ENCODE peak calls at places on chromosomes 1 and 21, in nine cellular contexts. One of them, this sample, is unnamed.

GRCh38 chr1:208557695-208558094 is 313.5 kb upstream of the PLXNA2 start:
- DNase-seq in A549: no peak
- DNase-seq in IMR-90: no peak
- DNase-seq in fibroblast of mammary gland: no peak
- DNase-seq in epithelial cell of esophagus: no peak
- DNase-seq in foreskin keratinocyte: no peak
- DNase-seq in uterus: no peak
- DNase-seq in fibroblast of the aortic adventitia: no peak
- DNase-seq in HL-60: no peak
- DNase-seq in this sample: no peak

GRCh38 chr1:43834280-43835140 is 99.1 kb upstream of the ARTN start:
- DNase-seq in A549: no peak
- DNase-seq in IMR-90: no peak
- DNase-seq in fibroblast of mammary gland: peak
- DNase-seq in epithelial cell of esophagus: peak
- DNase-seq in foreskin keratinocyte: peak
- DNase-seq in uterus: no peak
- DNase-seq in fibroblast of the aortic adventitia: peak
- DNase-seq in HL-60: peak
- DNase-seq in this sample: no peak

GRCh38 chr1:159999204-159999603 is 32.6 kb downstream of the PIGM start:
- DNase-seq in A549: no peak
- DNase-seq in IMR-90: no peak
- DNase-seq in fibroblast of mammary gland: peak
- DNase-seq in epithelial cell of esophagus: peak
- DNase-seq in foreskin keratinocyte: peak
- DNase-seq in uterus: no peak
- DNase-seq in fibroblast of the aortic adventitia: peak
- DNase-seq in HL-60: no peak
- DNase-seq in this sample: no peak

GRCh38 chr1:53244126-53244525 is 5.8 kb upstream of the MAGOH start:
- DNase-seq in A549: no peak
- DNase-seq in IMR-90: no peak
- DNase-seq in fibroblast of mammary gland: no peak
- DNase-seq in epithelial cell of esophagus: no peak
- DNase-seq in foreskin keratinocyte: no peak
- DNase-seq in uterus: no peak
- DNase-seq in fibroblast of the aortic adventitia: no peak
- DNase-seq in HL-60: no peak
- DNase-seq in this sample: no peak

GRCh38 chr1:234731371-234732085 is 121.5 kb upstream of the IRF2BP2 start:
- DNase-seq in A549: peak
- DNase-seq in IMR-90: peak
- DNase-seq in fibroblast of mammary gland: peak
- DNase-seq in epithelial cell of esophagus: peak
- DNase-seq in foreskin keratinocyte: peak
- DNase-seq in uterus: no peak
- DNase-seq in fibroblast of the aortic adventitia: peak
- DNase-seq in HL-60: no peak
- DNase-seq in this sample: peak

GRCh38 chr1:203055166-203055799 is 29.0 kb downstream of the PPFIA4 start:
- DNase-seq in A549: peak
- DNase-seq in IMR-90: no peak
- DNase-seq in fibroblast of mammary gland: no peak
- DNase-seq in epithelial cell of esophagus: no peak
- DNase-seq in foreskin keratinocyte: no peak
- DNase-seq in uterus: no peak
- DNase-seq in fibroblast of the aortic adventitia: no peak
- DNase-seq in HL-60: no peak
- DNase-seq in this sample: no peak

GRCh38 chr21:31173881-31174555 is 135.7 kb upstream of the KRTAP19-8 start:
- DNase-seq in A549: no peak
- DNase-seq in IMR-90: no peak
- DNase-seq in fibroblast of mammary gland: no peak
- DNase-seq in epithelial cell of esophagus: no peak
- DNase-seq in foreskin keratinocyte: no peak
- DNase-seq in uterus: no peak
- DNase-seq in fibroblast of the aortic adventitia: no peak
- DNase-seq in HL-60: no peak
- DNase-seq in this sample: no peak

GRCh38 chr1:49351744-49352143 is 575.1 kb upstream of the BEND5 start:
- DNase-seq in A549: no peak
- DNase-seq in IMR-90: no peak
- DNase-seq in fibroblast of mammary gland: peak
- DNase-seq in epithelial cell of esophagus: peak
- DNase-seq in foreskin keratinocyte: peak
- DNase-seq in uterus: no peak
- DNase-seq in fibroblast of the aortic adventitia: no peak
- DNase-seq in HL-60: no peak
- DNase-seq in this sample: no peak

DNA sequence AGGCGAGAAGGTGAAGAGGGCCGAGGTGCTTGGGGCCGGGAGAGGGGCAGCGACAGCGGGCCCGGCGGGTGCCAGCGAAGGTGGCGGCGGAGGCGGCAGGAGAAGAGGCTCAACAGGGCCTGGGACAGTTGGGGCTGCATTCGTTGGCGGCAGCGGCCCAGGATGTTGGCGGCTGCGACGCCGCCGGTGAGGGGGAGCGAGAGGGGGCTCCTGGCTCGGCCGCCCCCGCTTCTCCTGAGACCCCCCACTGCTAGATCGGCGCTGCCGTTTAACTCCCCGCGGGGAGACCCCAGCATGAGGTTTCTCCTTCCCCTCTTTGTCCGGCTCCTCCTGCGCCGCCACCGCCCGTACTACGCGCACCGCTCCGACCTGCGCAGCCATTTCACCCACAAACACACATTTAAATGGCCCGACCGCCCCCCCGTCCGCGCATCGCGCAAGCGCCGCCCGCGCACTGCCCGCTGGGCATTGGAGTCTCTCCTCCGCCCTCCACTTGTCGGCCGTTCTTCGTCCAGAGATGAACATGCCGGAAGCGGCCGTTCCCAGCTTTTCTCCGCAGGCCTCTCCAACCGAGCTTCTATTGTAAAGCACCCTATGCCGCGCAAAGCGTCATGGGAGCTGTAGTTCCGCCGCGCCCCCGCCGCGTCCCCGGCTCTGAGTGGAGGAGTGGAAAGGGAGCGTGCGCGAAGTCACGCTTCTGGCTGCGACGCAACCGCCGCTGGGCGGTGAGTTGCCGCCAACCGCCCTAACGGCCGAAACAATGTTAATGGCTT is at the start of gene RSBN1:
- DNase-seq in A549: peak
- DNase-seq in IMR-90: peak
- DNase-seq in fibroblast of mammary gland: peak
- DNase-seq in epithelial cell of esophagus: peak
- DNase-seq in foreskin keratinocyte: peak
- DNase-seq in uterus: peak
- DNase-seq in fibroblast of the aortic adventitia: peak
- DNase-seq in HL-60: peak
- DNase-seq in this sample: peak
- TF ChIP-seq CTCF in A549: no peak
- TF ChIP-seq CTCF in IMR-90: no peak
- TF ChIP-seq CTCF in fibroblast of mammary gland: no peak
- TF ChIP-seq CTCF in epithelial cell of esophagus: peak
- TF ChIP-seq CTCF in foreskin keratinocyte: peak
- TF ChIP-seq CTCF in uterus: peak
- TF ChIP-seq CTCF in fibroblast of the aortic adventitia: peak
- TF ChIP-seq CTCF in HL-60: no peak
- TF ChIP-seq CTCF in this sample: no peak

GRCh38 chr21:33132054-33132453 is 62.1 kb downstream of the OLIG1 start:
- DNase-seq in A549: no peak
- DNase-seq in IMR-90: no peak
- DNase-seq in fibroblast of mammary gland: no peak
- DNase-seq in epithelial cell of esophagus: peak
- DNase-seq in foreskin keratinocyte: no peak
- DNase-seq in uterus: no peak
- DNase-seq in fibroblast of the aortic adventitia: no peak
- DNase-seq in HL-60: no peak
- DNase-seq in this sample: no peak
- TF ChIP-seq CTCF in A549: peak
- TF ChIP-seq CTCF in IMR-90: no peak
- TF ChIP-seq CTCF in fibroblast of mammary gland: peak
- TF ChIP-seq CTCF in epithelial cell of esophagus: peak
- TF ChIP-seq CTCF in foreskin keratinocyte: peak
- TF ChIP-seq CTCF in uterus: no peak
- TF ChIP-seq CTCF in fibroblast of the aortic adventitia: peak
- TF ChIP-seq CTCF in HL-60: no peak
- TF ChIP-seq CTCF in this sample: peak

DNA sequence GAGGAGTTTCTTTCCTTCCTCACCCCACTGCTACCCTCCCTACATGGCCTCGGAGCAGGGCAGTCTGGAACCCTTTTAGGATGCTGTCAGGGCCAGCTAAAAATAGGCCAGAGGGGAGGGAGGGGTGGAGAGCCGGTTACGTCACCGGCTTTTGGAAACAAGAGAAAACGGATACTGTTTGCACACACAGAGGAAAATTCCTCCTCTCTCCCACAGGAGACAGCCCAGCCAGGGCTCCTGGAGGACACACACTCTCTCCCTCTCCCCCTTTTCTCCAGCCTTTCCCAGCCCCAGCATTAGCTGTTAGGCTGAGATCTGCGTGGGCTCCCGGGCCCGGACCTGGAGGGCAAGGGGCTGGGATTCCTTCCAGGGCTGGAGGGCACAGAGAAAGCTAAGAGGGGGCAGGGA is 20.0 kb upstream of the ALDH4A1 start:
- DNase-seq in A549: peak
- DNase-seq in IMR-90: peak
- DNase-seq in fibroblast of mammary gland: peak
- DNase-seq in epithelial cell of esophagus: peak
- DNase-seq in foreskin keratinocyte: no peak
- DNase-seq in uterus: peak
- DNase-seq in fibroblast of the aortic adventitia: peak
- DNase-seq in HL-60: no peak
- DNase-seq in this sample: no peak
- TF ChIP-seq CTCF in A549: no peak
- TF ChIP-seq CTCF in IMR-90: no peak
- TF ChIP-seq CTCF in fibroblast of mammary gland: peak
- TF ChIP-seq CTCF in epithelial cell of esophagus: no peak
- TF ChIP-seq CTCF in foreskin keratinocyte: peak
- TF ChIP-seq CTCF in uterus: no peak
- TF ChIP-seq CTCF in fibroblast of the aortic adventitia: peak
- TF ChIP-seq CTCF in HL-60: no peak
- TF ChIP-seq CTCF in this sample: no peak

GRCh38 chr21:42096593-42096992 is 25.5 kb downstream of the UMODL1 start:
- DNase-seq in A549: no peak
- DNase-seq in IMR-90: no peak
- DNase-seq in fibroblast of mammary gland: no peak
- DNase-seq in epithelial cell of esophagus: no peak
- DNase-seq in foreskin keratinocyte: no peak
- DNase-seq in uterus: no peak
- DNase-seq in fibroblast of the aortic adventitia: peak
- DNase-seq in HL-60: no peak
- DNase-seq in this sample: no peak
- TF ChIP-seq CTCF in A549: no peak
- TF ChIP-seq CTCF in IMR-90: no peak
- TF ChIP-seq CTCF in fibroblast of mammary gland: no peak
- TF ChIP-seq CTCF in epithelial cell of esophagus: no peak
- TF ChIP-seq CTCF in foreskin keratinocyte: no peak
- TF ChIP-seq CTCF in uterus: no peak
- TF ChIP-seq CTCF in fibroblast of the aortic adventitia: no peak
- TF ChIP-seq CTCF in HL-60: no peak
- TF ChIP-seq CTCF in this sample: no peak